ENCODE peak calls at places on chromosomes 11 and 22, in seven cellular contexts. One of them, this sample, is unnamed.
A peak's percentile ranks its signal among the peaks of the same experiment; 100 is the strongest.

GRCh38 chr11:110110854-110111253 is 17.7 kb downstream of the ZC3H12C start:
- DNase-seq in aorta: no peak
- DNase-seq in heart left ventricle: no peak
- DNase-seq in body of pancreas: no peak
- DNase-seq in brain microvascular endothelial cell: no peak
- DNase-seq in tibial nerve: no peak
- DNase-seq in astrocyte of the spinal cord: no peak
- DNase-seq in this sample: no peak

GRCh38 chr22:47125603-47126002 is 363.2 kb downstream of the TBC1D22A start:
- DNase-seq in aorta: peak; percentile 25
- DNase-seq in astrocyte of the spinal cord: no peak
- DNase-seq in brain microvascular endothelial cell: no peak
- DNase-seq in heart left ventricle: no peak
- DNase-seq in body of pancreas: no peak
- DNase-seq in tibial nerve: no peak
- DNase-seq in this sample: no peak

GRCh38 chr11:94753630-94754029 is 14.5 kb upstream of the AMOTL1 start:
- DNase-seq in astrocyte of the spinal cord: no peak
- DNase-seq in brain microvascular endothelial cell: no peak
- DNase-seq in tibial nerve: no peak
- DNase-seq in heart left ventricle: no peak
- DNase-seq in aorta: no peak
- DNase-seq in body of pancreas: no peak
- DNase-seq in this sample: no peak

GRCh38 chr22:38080468-38080846 is 3.5 kb downstream of the SLC16A8 start:
- DNase-seq in brain microvascular endothelial cell: no peak
- DNase-seq in heart left ventricle: no peak
- DNase-seq in tibial nerve: no peak
- DNase-seq in astrocyte of the spinal cord: no peak
- DNase-seq in body of pancreas: no peak
- DNase-seq in aorta: no peak
- DNase-seq in this sample: no peak

GRCh38 chr11:9138612-9139579 is 47.5 kb upstream of the SCUBE2 start:
- DNase-seq in aorta: peak; percentile 53
- DNase-seq in body of pancreas: peak; percentile 74
- DNase-seq in heart left ventricle: no peak
- DNase-seq in tibial nerve: peak; percentile 34
- DNase-seq in brain microvascular endothelial cell: peak; percentile 82
- DNase-seq in astrocyte of the spinal cord: peak; percentile 93
- DNase-seq in this sample: peak; percentile 92

GRCh38 chr22:28029201-28029948 is 110.3 kb upstream of the PITPNB start:
- DNase-seq in heart left ventricle: peak; percentile 70
- DNase-seq in tibial nerve: no peak
- DNase-seq in body of pancreas: peak; percentile 91
- DNase-seq in brain microvascular endothelial cell: peak; percentile 27
- DNase-seq in aorta: peak; percentile 74
- DNase-seq in astrocyte of the spinal cord: peak; percentile 71
- DNase-seq in this sample: no peak

GRCh38 chr11:33682446-33682845 is 18.2 kb downstream of the C11orf91 start:
- DNase-seq in body of pancreas: no peak
- DNase-seq in brain microvascular endothelial cell: no peak
- DNase-seq in heart left ventricle: no peak
- DNase-seq in tibial nerve: no peak
- DNase-seq in aorta: no peak
- DNase-seq in astrocyte of the spinal cord: peak; percentile 48
- DNase-seq in this sample: no peak

GRCh38 chr11:29913352-29913751 is 103.5 kb downstream of the KCNA4 start:
- DNase-seq in tibial nerve: no peak
- DNase-seq in brain microvascular endothelial cell: no peak
- DNase-seq in body of pancreas: no peak
- DNase-seq in heart left ventricle: no peak
- DNase-seq in astrocyte of the spinal cord: no peak
- DNase-seq in aorta: no peak
- DNase-seq in this sample: no peak

GRCh38 chr11:117375960-117376359 is 48.3 kb downstream of the CEP164 start:
- DNase-seq in brain microvascular endothelial cell: no peak
- DNase-seq in aorta: no peak
- DNase-seq in heart left ventricle: no peak
- DNase-seq in astrocyte of the spinal cord: no peak
- DNase-seq in tibial nerve: no peak
- DNase-seq in body of pancreas: no peak
- DNase-seq in this sample: no peak

GRCh38 chr11:11074686-11075370 is 217.0 kb upstream of the ZBED5 start:
- DNase-seq in aorta: no peak
- DNase-seq in body of pancreas: no peak
- DNase-seq in tibial nerve: no peak
- DNase-seq in astrocyte of the spinal cord: no peak
- DNase-seq in brain microvascular endothelial cell: no peak
- DNase-seq in heart left ventricle: no peak
- DNase-seq in this sample: no peak

DNA sequence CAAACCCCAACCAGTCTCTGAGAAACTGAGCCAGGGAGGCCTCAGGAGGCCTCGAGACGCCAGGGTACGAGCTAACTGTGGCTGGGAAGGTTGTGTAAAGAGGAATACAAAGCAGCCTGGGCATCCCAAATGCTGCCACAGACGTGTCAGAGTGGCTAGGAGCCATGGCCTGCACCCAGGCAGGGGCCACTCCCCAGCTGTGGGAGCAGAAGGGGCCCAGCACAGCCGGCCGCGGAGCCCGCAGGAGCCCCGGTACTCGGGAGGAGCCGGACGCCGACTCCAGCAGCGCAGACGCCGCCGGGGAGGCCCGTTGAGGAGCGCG is 349.8 kb upstream of the B3GAT1 start:
- DNase-seq in astrocyte of the spinal cord: no peak
- DNase-seq in brain microvascular endothelial cell: no peak
- DNase-seq in heart left ventricle: no peak
- DNase-seq in tibial nerve: no peak
- DNase-seq in body of pancreas: no peak
- DNase-seq in aorta: no peak
- DNase-seq in this sample: no peak
- H3K4me3 ChIP-seq in astrocyte of the spinal cord: no peak overlapping the region
- H3K4me3 ChIP-seq in brain microvascular endothelial cell: peak overlapping the region; percentile 42
- H3K4me3 ChIP-seq in heart left ventricle: peak overlapping the region; percentile 51
- H3K4me3 ChIP-seq in tibial nerve: peak overlapping the region; percentile 36
- H3K4me3 ChIP-seq in body of pancreas: no peak overlapping the region
- H3K4me3 ChIP-seq in aorta: no peak overlapping the region
- H3K4me3 ChIP-seq in this sample: no peak overlapping the region

GRCh38 chr22:45308624-45309421 is 911 bp upstream of the FAM118A start:
- DNase-seq in aorta: no peak
- DNase-seq in brain microvascular endothelial cell: no peak
- DNase-seq in tibial nerve: no peak
- DNase-seq in heart left ventricle: no peak
- DNase-seq in astrocyte of the spinal cord: no peak
- DNase-seq in body of pancreas: no peak
- DNase-seq in this sample: no peak
- H3K4me3 ChIP-seq in aorta: peak overlapping the region; percentile 20
- H3K4me3 ChIP-seq in brain microvascular endothelial cell: peak overlapping the region; percentile 57
- H3K4me3 ChIP-seq in tibial nerve: peak overlapping the region; percentile 99
- H3K4me3 ChIP-seq in heart left ventricle: peak overlapping the region; percentile 92
- H3K4me3 ChIP-seq in astrocyte of the spinal cord: peak overlapping the region; percentile 35
- H3K4me3 ChIP-seq in body of pancreas: no peak overlapping the region
- H3K4me3 ChIP-seq in this sample: peak overlapping the region; percentile 81

GRCh38 chr11:1422981-1423380 is 33.2 kb downstream of the BRSK2 start:
- DNase-seq in brain microvascular endothelial cell: no peak
- DNase-seq in aorta: no peak
- DNase-seq in tibial nerve: no peak
- DNase-seq in body of pancreas: no peak
- DNase-seq in astrocyte of the spinal cord: no peak
- DNase-seq in heart left ventricle: no peak
- DNase-seq in this sample: no peak
- H3K4me3 ChIP-seq in brain microvascular endothelial cell: no peak overlapping the region
- H3K4me3 ChIP-seq in aorta: no peak overlapping the region
- H3K4me3 ChIP-seq in tibial nerve: no peak overlapping the region
- H3K4me3 ChIP-seq in body of pancreas: no peak overlapping the region
- H3K4me3 ChIP-seq in astrocyte of the spinal cord: no peak overlapping the region
- H3K4me3 ChIP-seq in heart left ventricle: no peak overlapping the region
- H3K4me3 ChIP-seq in this sample: no peak overlapping the region

DNA sequence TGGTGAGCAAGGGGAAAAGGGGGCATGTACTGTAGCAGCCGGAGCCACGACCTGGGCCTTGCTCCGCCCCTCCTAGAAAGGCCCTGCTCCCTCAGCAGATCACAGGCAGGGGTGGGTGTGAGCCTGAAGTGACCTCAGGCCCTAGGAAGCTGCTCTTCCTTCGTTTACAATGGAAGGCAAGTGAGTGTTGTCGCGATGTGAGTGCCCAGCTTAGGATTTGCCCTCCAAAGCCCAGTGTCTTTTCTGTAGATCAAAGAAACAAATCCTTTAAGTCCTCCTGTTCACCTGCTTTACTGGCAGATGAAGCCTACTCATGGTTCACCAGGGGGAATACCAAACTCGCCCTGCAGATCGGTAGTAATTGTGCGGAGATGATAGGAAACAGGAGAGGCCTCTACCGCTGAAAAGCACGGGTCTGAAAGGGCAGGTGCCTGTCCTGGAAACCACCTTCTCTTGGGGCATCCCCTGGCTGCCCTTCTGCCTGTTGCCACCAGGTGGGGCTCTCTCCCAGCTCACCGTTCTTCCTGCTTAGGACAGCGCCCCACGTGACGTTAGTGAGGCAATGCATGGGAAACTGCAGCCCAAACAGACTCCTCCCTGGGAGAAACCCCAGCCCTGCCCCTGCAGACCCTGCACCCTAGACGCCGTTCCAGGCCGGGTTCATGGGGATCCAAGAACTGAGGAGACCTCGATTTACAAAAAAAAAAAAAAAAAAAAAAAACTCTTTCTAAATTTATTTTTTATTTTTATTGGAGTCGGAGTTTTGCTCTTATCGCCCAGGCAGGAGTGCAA is 45.9 kb upstream of the RAB1B start:
- DNase-seq in body of pancreas: peak; percentile 92
- DNase-seq in heart left ventricle: peak; percentile 86
- DNase-seq in aorta: peak; percentile 92
- DNase-seq in brain microvascular endothelial cell: peak; percentile 76
- DNase-seq in tibial nerve: peak; percentile 92
- DNase-seq in astrocyte of the spinal cord: peak; percentile 87
- DNase-seq in this sample: peak; percentile 83
- H3K4me3 ChIP-seq in body of pancreas: no peak overlapping the region
- H3K4me3 ChIP-seq in heart left ventricle: peak overlapping the region; percentile 16
- H3K4me3 ChIP-seq in aorta: no peak overlapping the region
- H3K4me3 ChIP-seq in brain microvascular endothelial cell: no peak overlapping the region
- H3K4me3 ChIP-seq in tibial nerve: no peak overlapping the region
- H3K4me3 ChIP-seq in astrocyte of the spinal cord: no peak overlapping the region
- H3K4me3 ChIP-seq in this sample: no peak overlapping the region

GRCh38 chr11:65565624-65566453 is 4.4 kb upstream of the ZNRD2 start:
- DNase-seq in tibial nerve: no peak
- DNase-seq in body of pancreas: no peak
- DNase-seq in brain microvascular endothelial cell: no peak
- DNase-seq in astrocyte of the spinal cord: no peak
- DNase-seq in heart left ventricle: no peak
- DNase-seq in aorta: no peak
- DNase-seq in this sample: no peak
- H3K4me3 ChIP-seq in tibial nerve: no peak overlapping the region
- H3K4me3 ChIP-seq in body of pancreas: no peak overlapping the region
- H3K4me3 ChIP-seq in brain microvascular endothelial cell: no peak overlapping the region
- H3K4me3 ChIP-seq in astrocyte of the spinal cord: no peak overlapping the region
- H3K4me3 ChIP-seq in heart left ventricle: no peak overlapping the region
- H3K4me3 ChIP-seq in aorta: no peak overlapping the region
- H3K4me3 ChIP-seq in this sample: no peak overlapping the region

DNA sequence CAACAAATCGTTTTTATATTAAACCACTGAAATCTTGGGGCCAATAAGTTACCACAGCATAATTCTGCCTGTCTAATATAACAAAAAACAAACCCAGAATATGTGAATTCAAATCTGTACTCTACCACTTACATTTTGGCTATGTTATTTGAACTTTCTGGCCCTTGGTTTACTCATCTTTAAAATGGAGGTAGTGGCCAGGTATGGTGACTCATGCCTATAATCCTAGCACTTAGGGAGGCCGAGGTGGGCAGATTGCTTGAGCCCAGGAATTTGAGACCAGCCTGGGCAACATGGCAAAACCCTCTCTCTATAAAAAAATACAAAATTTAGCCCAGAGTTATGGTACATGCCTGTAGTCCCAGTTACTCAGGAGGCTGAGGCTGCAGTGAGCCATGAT is 84.2 kb downstream of the FAM168A start:
- DNase-seq in heart left ventricle: no peak
- DNase-seq in aorta: no peak
- DNase-seq in brain microvascular endothelial cell: no peak
- DNase-seq in tibial nerve: no peak
- DNase-seq in body of pancreas: no peak
- DNase-seq in astrocyte of the spinal cord: no peak
- DNase-seq in this sample: no peak
- H3K4me3 ChIP-seq in heart left ventricle: no peak overlapping the region
- H3K4me3 ChIP-seq in aorta: no peak overlapping the region
- H3K4me3 ChIP-seq in brain microvascular endothelial cell: no peak overlapping the region
- H3K4me3 ChIP-seq in tibial nerve: no peak overlapping the region
- H3K4me3 ChIP-seq in body of pancreas: no peak overlapping the region
- H3K4me3 ChIP-seq in astrocyte of the spinal cord: no peak overlapping the region
- H3K4me3 ChIP-seq in this sample: no peak overlapping the region

DNA sequence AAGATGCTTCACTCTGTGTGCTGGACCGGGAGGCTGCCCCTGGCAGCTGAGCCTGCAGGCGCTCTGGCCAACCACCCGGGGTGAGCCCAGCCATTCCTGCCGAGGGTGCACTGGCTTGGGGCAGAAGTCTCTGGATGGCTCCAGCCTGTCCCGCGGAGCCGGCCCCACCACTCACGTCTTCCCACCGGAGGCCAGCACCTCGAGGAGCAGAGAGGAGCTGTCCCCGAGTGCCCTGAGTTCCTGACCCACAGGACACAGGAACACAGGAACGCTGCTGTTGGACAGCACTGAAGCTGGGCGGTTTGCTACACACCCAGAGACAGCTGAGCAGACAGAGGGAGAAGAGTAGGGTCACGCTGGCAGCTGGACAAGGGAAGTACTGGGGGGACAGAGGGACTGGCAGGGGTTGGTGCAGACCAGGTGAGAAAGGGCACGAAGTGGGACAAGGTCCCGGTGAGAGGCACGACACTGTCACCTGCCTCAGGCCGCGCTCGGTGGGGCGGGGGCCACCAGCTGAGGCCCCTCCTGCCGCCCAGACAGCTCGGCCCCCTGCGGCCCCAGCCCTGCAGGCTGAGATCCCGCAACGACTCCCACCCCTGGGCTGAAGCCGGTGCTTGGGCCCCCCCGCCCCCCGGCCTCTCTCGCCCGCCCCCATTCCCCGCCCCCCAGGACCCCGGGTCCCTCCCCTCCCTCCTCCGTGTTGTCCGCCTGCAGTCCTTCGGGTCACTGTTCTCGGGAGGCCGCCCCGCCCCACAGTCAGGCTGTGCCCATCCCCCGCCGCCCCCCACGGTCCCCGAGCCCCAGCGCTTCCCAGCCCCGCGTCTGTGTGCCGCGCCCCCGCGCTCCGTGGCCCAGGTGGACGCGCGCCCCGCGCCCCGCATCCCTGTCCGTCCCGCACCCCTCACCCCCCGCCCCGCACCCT is 624 bp upstream of the B4GALNT4 start:
- DNase-seq in body of pancreas: no peak
- DNase-seq in tibial nerve: peak; percentile 30
- DNase-seq in astrocyte of the spinal cord: no peak
- DNase-seq in brain microvascular endothelial cell: peak; percentile 7
- DNase-seq in heart left ventricle: no peak
- DNase-seq in aorta: peak; percentile 44
- DNase-seq in this sample: no peak
- H3K4me3 ChIP-seq in body of pancreas: no peak overlapping the region
- H3K4me3 ChIP-seq in tibial nerve: peak overlapping the region; percentile 52
- H3K4me3 ChIP-seq in astrocyte of the spinal cord: peak overlapping the region; percentile 12
- H3K4me3 ChIP-seq in brain microvascular endothelial cell: no peak overlapping the region
- H3K4me3 ChIP-seq in heart left ventricle: peak overlapping the region; percentile 26
- H3K4me3 ChIP-seq in aorta: no peak overlapping the region
- H3K4me3 ChIP-seq in this sample: peak overlapping the region; percentile 58

This sample was measured in astrocyte of the cerebellum.